ENCODE peak calls at places on chromosomes 5 and 9, in nine cellular contexts. R is GM13977, E is Calu3, A is heart left ventricle, I is GM13976, N is IMR-90, S is MCF 10A, J is body of pancreas, U is cardiac muscle cell. F is an unnamed sample.
A peak's percentile ranks its signal among the peaks of the same experiment; 100 is the strongest.

GRCh38 chr9:13387668-13388124 is 108.2 kb upstream of the MPDZ start:
- DNase-seq in R (no peak), E (no peak), A (no peak), I (no peak), N (no peak), S (no peak), J (no peak), U (no peak), F (no peak)

GRCh38 chr9:136996361-136997281 is at the start of gene CLIC3:
- DNase-seq in R (no peak), E (peak; percentile 51), A (no peak), I (no peak), N (no peak), S (peak; percentile 38), J (no peak), U (no peak), F (no peak)

GRCh38 chr9:120531683-120532300 is 48.2 kb downstream of the CDK5RAP2 start:
- DNase-seq in R (peak; percentile 36), E (peak; percentile 30), A (no peak), I (peak; percentile 12), N (peak; percentile 32), S (peak; percentile 81), J (no peak), U (peak; percentile 54), F (peak; percentile 32)

GRCh38 chr5:14659821-14660607 is 4.5 kb upstream of the OTULIN start:
- DNase-seq in R (no peak), E (no peak), A (no peak), I (no peak), N (peak; percentile 89), S (peak; percentile 92), J (no peak), U (peak; percentile 73), F (no peak)

GRCh38 chr5:78811121-78811832 is 162.7 kb upstream of the LHFPL2 start:
- DNase-seq in R (no peak), E (no peak), A (no peak), I (no peak), N (no peak), S (no peak), J (no peak), U (no peak), F (no peak)

GRCh38 chr5:180286-180918 is 10.9 kb upstream of the LRRC14B start:
- DNase-seq in R (no peak), E (no peak), A (peak; percentile 31), I (no peak), N (no peak), S (no peak), J (no peak), U (no peak), F (no peak)

GRCh38 chr5:171419663-171420428 is 399 bp downstream of the FGF18 start:
- DNase-seq in R (peak; percentile 69), E (peak; percentile 65), A (peak; percentile 49), I (peak; percentile 65), N (peak; percentile 29), S (no peak), J (peak; percentile 33), U (peak; percentile 29), F (peak; percentile 37)

GRCh38 chr5:124789104-124789605 is 42.7 kb upstream of the ZNF608 start:
- DNase-seq in R (no peak), E (no peak), A (no peak), I (no peak), N (peak; percentile 30), S (peak; percentile 73), J (no peak), U (no peak), F (no peak)

GRCh38 chr9:14706530-14707140 is 13.4 kb upstream of the ZDHHC21 start:
- DNase-seq in R (no peak), E (no peak), A (no peak), I (no peak), N (no peak), S (no peak), J (no peak), U (no peak), F (no peak)

DNA sequence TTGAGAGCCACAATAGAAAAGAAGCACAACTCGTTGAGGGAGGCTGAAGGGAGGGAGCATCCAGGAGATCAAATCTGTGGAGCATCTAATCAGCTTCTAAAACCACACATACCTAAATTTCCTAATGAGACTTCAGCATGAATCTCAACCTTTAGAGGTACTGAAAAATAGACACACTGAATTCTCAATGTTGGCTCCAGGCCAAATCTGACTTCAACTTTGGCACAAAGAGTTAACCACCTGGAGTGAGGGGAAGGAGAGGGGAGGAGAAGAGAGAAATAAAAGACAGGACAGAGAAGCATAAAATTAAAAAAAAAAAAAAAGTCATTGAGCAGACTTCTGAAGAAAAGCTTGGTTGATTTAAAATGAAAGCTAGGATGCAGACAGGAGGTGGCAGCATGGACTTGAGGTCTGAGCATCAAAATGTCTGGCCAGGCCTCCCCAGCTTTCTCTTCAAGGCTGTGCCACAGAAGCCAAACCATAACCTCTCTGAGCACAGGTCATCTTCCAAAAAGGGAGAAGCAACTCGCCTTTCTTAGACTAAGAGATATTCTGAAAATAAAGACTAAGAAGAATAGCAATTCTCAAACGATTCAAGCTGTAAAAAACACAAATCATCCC is 205.6 kb downstream of the DENND1A start:
- DNase-seq in R (no peak), E (no peak), A (no peak), I (no peak), N (peak; percentile 57), S (peak; percentile 18), J (no peak), U (peak; percentile 73), F (no peak)
- TF ChIP-seq CTCF in R (peak; percentile 19), E (no peak), A (peak; percentile 27), I (no peak), N (peak; percentile 41), S (no peak), J (no peak), U (peak; percentile 42), F (no peak)

DNA sequence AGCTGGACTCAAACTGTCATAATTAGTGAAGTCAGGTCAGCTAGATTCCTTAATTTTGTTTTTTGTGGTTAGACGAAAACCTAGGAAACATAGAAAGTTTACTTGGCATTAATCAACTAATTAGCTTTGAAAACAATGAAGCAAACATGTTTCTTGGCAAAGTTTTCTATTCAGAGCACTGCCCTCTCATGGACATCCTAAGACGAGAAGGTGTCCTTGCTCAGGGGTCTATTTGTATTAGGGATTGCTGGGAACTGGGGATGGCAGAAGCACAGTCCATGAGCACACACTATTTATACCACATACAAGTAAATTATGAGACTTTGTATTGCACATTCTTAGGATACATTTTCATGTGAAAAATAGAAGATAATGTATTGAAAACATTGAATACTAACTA is 49.7 kb downstream of the POC5 start:
- DNase-seq in R (no peak), E (no peak), A (no peak), I (no peak), N (no peak), S (no peak), J (no peak), U (peak; percentile 14), F (no peak)
- TF ChIP-seq CTCF in R (no peak), E (no peak), A (no peak), I (no peak), N (no peak), S (no peak), J (no peak), U (no peak), F (no peak)

DNA sequence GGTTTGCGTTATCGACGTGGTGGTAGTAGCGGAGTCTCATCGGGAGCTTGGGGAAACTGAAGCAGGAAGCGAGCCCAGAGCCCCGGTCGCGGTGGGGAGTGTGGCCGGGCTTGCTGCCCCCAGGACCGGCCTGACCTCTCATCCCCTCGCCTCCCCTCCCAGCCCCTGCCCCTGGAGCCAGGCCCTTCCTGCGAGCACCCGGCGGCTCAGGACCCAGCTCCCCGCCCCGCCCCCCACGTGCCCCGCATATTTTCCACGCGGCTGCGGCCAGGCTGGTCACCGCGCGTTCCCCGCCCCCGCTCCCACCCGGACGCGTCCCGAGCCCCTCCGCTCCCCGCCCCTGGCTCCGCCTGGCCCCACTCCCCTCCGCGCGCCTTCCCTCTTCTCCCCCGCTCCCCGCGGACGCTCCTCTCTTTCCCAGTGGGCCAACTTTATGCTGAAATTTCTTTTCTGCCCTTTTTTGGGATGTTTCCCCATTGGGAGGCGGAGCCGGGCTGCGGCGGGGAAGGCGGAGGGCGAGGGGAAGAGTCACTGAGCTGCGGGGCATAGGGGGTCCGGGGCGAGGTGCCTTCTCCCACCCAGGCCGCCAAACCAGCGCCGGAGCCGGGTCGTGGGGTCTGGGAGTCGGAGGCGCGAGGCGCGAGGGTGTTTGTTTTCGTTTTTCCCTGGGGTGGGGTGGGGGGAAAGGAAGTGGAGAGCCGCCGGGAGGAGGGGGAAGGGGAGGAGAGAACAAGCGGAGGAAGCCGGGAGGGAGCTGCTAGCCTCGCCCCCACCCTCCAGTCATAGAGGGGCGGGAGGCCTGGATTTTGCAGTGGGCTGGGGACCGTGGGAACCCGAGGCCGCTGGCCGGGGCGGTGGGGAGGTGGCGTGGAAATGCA is 961 bp upstream of the TPM2 start:
- DNase-seq in R (peak; percentile 72), E (peak; percentile 39), A (peak; percentile 89), I (peak; percentile 71), N (peak; percentile 75), S (peak; percentile 52), J (peak; percentile 70), U (peak; percentile 93), F (peak; percentile 76)
- TF ChIP-seq CTCF in R (no peak), E (no peak), A (no peak), I (no peak), N (no peak), S (no peak), J (no peak), U (no peak), F (no peak)

GRCh38 chr5:149839761-149840160 is 104.8 kb downstream of the PDE6A start:
- DNase-seq in R (no peak), E (no peak), A (no peak), I (no peak), N (peak; percentile 20), S (no peak), J (no peak), U (peak; percentile 54), F (no peak)

GRCh38 chr5:149840226-149840825 is 104.3 kb downstream of the PDE6A start:
- DNase-seq in R (no peak), E (no peak), A (no peak), I (no peak), N (no peak), S (no peak), J (no peak), U (no peak), F (no peak)

GRCh38 chr5:149836451-149837139 is 106.5 kb downstream of the PPARGC1B start:
- DNase-seq in R (no peak), E (no peak), A (no peak), I (no peak), N (no peak), S (no peak), J (no peak), U (no peak), F (no peak)

GRCh38 chr5:149838881-149839739 is 105.5 kb downstream of the PDE6A start:
- DNase-seq in R (no peak), E (peak; percentile 50), A (no peak), I (no peak), N (peak; percentile 78), S (peak; percentile 94), J (no peak), U (peak; percentile 31), F (no peak)

DNA sequence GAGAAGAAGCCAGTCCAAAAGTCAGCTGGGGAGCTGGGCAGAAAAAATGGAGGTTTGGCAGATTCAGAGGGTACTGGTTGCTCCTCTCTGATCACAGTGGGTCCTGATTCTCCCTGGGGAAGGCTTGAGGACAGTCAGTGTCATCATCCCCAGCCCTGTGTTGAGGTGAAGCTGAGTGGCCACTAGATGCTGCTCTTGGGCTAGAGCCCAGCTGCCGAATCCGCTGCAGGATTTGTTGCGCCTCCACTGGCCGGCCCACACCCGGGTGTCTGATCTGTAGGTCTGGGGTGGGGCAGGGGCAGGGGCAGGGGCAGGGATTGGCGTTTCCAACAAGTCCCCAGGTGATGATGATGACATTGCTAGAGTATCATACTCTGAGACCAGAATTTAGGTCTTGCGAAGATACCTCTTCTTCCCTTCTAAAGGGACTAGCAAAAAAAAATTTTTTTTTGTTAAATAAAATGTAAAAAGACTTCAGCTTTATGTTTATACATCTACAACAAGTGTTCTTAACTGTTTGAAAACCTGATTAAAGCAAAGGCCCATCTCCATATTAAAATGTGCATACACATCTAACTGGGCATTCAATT is 106.8 kb downstream of the PDE6A start:
- DNase-seq in R (peak; percentile 64), E (peak; percentile 69), A (peak; percentile 64), I (no peak), N (peak; percentile 68), S (peak; percentile 85), J (peak; percentile 40), U (peak; percentile 77), F (peak; percentile 77)
- TF ChIP-seq CTCF in R (peak; percentile 37), E (peak; percentile 72), A (peak; percentile 38), I (no peak), N (peak; percentile 96), S (peak; percentile 99), J (no peak), U (peak; percentile 87), F (peak; percentile 52)

F was measured in endothelial cell.